ENCODE peak calls at places on chromosome 10, in eight cellular contexts. One of them, this sample, is unnamed.

GRCh38 chr10:50605280-50606270 is 18.2 kb downstream of the SGMS1 start:
- DNase-seq in ecto neural progenitor cell: no peak
- DNase-seq in right atrium auricular region: peak
- DNase-seq in NCI-H2081: peak
- DNase-seq in EL: peak
- DNase-seq in iris pigment epithelial cell: peak
- DNase-seq in A172: peak
- DNase-seq in NCI-H1105 treated with DMSO at 0.1 percent for 48 hours: peak
- DNase-seq in this sample: peak

GRCh38 chr10:47322300-47323061 is at the start of gene GDF2:
- DNase-seq in ecto neural progenitor cell: no peak
- DNase-seq in right atrium auricular region: no peak
- DNase-seq in NCI-H2081: no peak
- DNase-seq in EL: no peak
- DNase-seq in iris pigment epithelial cell: no peak
- DNase-seq in A172: no peak
- DNase-seq in NCI-H1105 treated with DMSO at 0.1 percent for 48 hours: no peak
- DNase-seq in this sample: no peak

GRCh38 chr10:133520193-133520738 is 6.9 kb upstream of the CYP2E1 start:
- DNase-seq in ecto neural progenitor cell: no peak
- DNase-seq in right atrium auricular region: no peak
- DNase-seq in NCI-H2081: peak
- DNase-seq in EL: peak
- DNase-seq in iris pigment epithelial cell: peak
- DNase-seq in A172: peak
- DNase-seq in NCI-H1105 treated with DMSO at 0.1 percent for 48 hours: peak
- DNase-seq in this sample: peak

GRCh38 chr10:68135922-68136718 is 26.8 kb downstream of the MYPN start:
- DNase-seq in ecto neural progenitor cell: no peak
- DNase-seq in right atrium auricular region: no peak
- DNase-seq in NCI-H2081: no peak
- DNase-seq in EL: peak
- DNase-seq in iris pigment epithelial cell: peak
- DNase-seq in A172: peak
- DNase-seq in NCI-H1105 treated with DMSO at 0.1 percent for 48 hours: no peak
- DNase-seq in this sample: peak

GRCh38 chr10:42551582-42552187 is 86.7 kb downstream of the ZNF33B start:
- DNase-seq in ecto neural progenitor cell: no peak
- DNase-seq in right atrium auricular region: no peak
- DNase-seq in NCI-H2081: no peak
- DNase-seq in EL: no peak
- DNase-seq in iris pigment epithelial cell: no peak
- DNase-seq in A172: no peak
- DNase-seq in NCI-H1105 treated with DMSO at 0.1 percent for 48 hours: no peak
- DNase-seq in this sample: peak

GRCh38 chr10:112763916-112764520 is 186.0 kb upstream of the TCF7L2 start:
- DNase-seq in ecto neural progenitor cell: no peak
- DNase-seq in right atrium auricular region: no peak
- DNase-seq in NCI-H2081: no peak
- DNase-seq in EL: peak
- DNase-seq in iris pigment epithelial cell: peak
- DNase-seq in A172: peak
- DNase-seq in NCI-H1105 treated with DMSO at 0.1 percent for 48 hours: no peak
- DNase-seq in this sample: peak

GRCh38 chr10:6027929-6028328 is 34.2 kb downstream of the IL2RA start:
- DNase-seq in ecto neural progenitor cell: peak
- DNase-seq in right atrium auricular region: no peak
- DNase-seq in NCI-H2081: no peak
- DNase-seq in EL: no peak
- DNase-seq in iris pigment epithelial cell: no peak
- DNase-seq in A172: no peak
- DNase-seq in NCI-H1105 treated with DMSO at 0.1 percent for 48 hours: no peak
- DNase-seq in this sample: no peak

GRCh38 chr10:109912335-109913282 is 10.7 kb downstream of the XPNPEP1 start:
- DNase-seq in ecto neural progenitor cell: no peak
- DNase-seq in right atrium auricular region: no peak
- DNase-seq in NCI-H2081: peak
- DNase-seq in EL: no peak
- DNase-seq in iris pigment epithelial cell: peak
- DNase-seq in A172: no peak
- DNase-seq in NCI-H1105 treated with DMSO at 0.1 percent for 48 hours: no peak
- DNase-seq in this sample: peak

GRCh38 chr10:103540722-103541121 is 47.2 kb downstream of the NEURL1 start:
- DNase-seq in ecto neural progenitor cell: no peak
- DNase-seq in right atrium auricular region: no peak
- DNase-seq in NCI-H2081: no peak
- DNase-seq in EL: peak
- DNase-seq in iris pigment epithelial cell: peak
- DNase-seq in A172: no peak
- DNase-seq in NCI-H1105 treated with DMSO at 0.1 percent for 48 hours: no peak
- DNase-seq in this sample: no peak

GRCh38 chr10:59563506-59563905 is 146.1 kb downstream of the SLC16A9 start:
- DNase-seq in ecto neural progenitor cell: no peak
- DNase-seq in right atrium auricular region: no peak
- DNase-seq in NCI-H2081: no peak
- DNase-seq in EL: no peak
- DNase-seq in iris pigment epithelial cell: no peak
- DNase-seq in A172: no peak
- DNase-seq in NCI-H1105 treated with DMSO at 0.1 percent for 48 hours: no peak
- DNase-seq in this sample: no peak

GRCh38 chr10:103786020-103786419 is 69.4 kb downstream of the SH3PXD2A start:
- DNase-seq in ecto neural progenitor cell: no peak
- DNase-seq in right atrium auricular region: no peak
- DNase-seq in NCI-H2081: no peak
- DNase-seq in EL: no peak
- DNase-seq in iris pigment epithelial cell: no peak
- DNase-seq in A172: no peak
- DNase-seq in NCI-H1105 treated with DMSO at 0.1 percent for 48 hours: no peak
- DNase-seq in this sample: no peak

GRCh38 chr10:72875250-72876055 is 18.1 kb upstream of the OIT3 start:
- DNase-seq in ecto neural progenitor cell: no peak
- DNase-seq in right atrium auricular region: no peak
- DNase-seq in NCI-H2081: peak
- DNase-seq in EL: peak
- DNase-seq in iris pigment epithelial cell: peak
- DNase-seq in A172: peak
- DNase-seq in NCI-H1105 treated with DMSO at 0.1 percent for 48 hours: peak
- DNase-seq in this sample: peak

GRCh38 chr10:624605-625334 is 64.7 kb downstream of the DIP2C start:
- DNase-seq in ecto neural progenitor cell: no peak
- DNase-seq in right atrium auricular region: peak
- DNase-seq in NCI-H2081: peak
- DNase-seq in EL: peak
- DNase-seq in iris pigment epithelial cell: peak
- DNase-seq in A172: peak
- DNase-seq in NCI-H1105 treated with DMSO at 0.1 percent for 48 hours: peak
- DNase-seq in this sample: peak

GRCh38 chr10:75375828-75376227 is 25.7 kb downstream of the ZNF503 start:
- DNase-seq in ecto neural progenitor cell: no peak
- DNase-seq in right atrium auricular region: no peak
- DNase-seq in NCI-H2081: no peak
- DNase-seq in EL: no peak
- DNase-seq in iris pigment epithelial cell: no peak
- DNase-seq in A172: no peak
- DNase-seq in NCI-H1105 treated with DMSO at 0.1 percent for 48 hours: no peak
- DNase-seq in this sample: no peak

GRCh38 chr10:124532106-124532641 is 70.6 kb downstream of the LHPP start:
- DNase-seq in ecto neural progenitor cell: no peak
- DNase-seq in right atrium auricular region: no peak
- DNase-seq in NCI-H2081: peak
- DNase-seq in EL: no peak
- DNase-seq in iris pigment epithelial cell: no peak
- DNase-seq in A172: peak
- DNase-seq in NCI-H1105 treated with DMSO at 0.1 percent for 48 hours: no peak
- DNase-seq in this sample: peak

GRCh38 chr10:111211756-111212155 is 134.9 kb downstream of the ADRA2A start:
- DNase-seq in ecto neural progenitor cell: no peak
- DNase-seq in right atrium auricular region: no peak
- DNase-seq in NCI-H2081: no peak
- DNase-seq in EL: peak
- DNase-seq in iris pigment epithelial cell: no peak
- DNase-seq in A172: peak
- DNase-seq in NCI-H1105 treated with DMSO at 0.1 percent for 48 hours: no peak
- DNase-seq in this sample: peak

GRCh38 chr10:44569193-44570091 is 184.5 kb upstream of the CXCL12 start:
- DNase-seq in ecto neural progenitor cell: no peak
- DNase-seq in right atrium auricular region: peak
- DNase-seq in NCI-H2081: no peak
- DNase-seq in EL: peak
- DNase-seq in iris pigment epithelial cell: peak
- DNase-seq in A172: peak
- DNase-seq in NCI-H1105 treated with DMSO at 0.1 percent for 48 hours: no peak
- DNase-seq in this sample: peak

GRCh38 chr10:103630156-103630555 is 136.7 kb downstream of the NEURL1 start:
- DNase-seq in ecto neural progenitor cell: no peak
- DNase-seq in right atrium auricular region: no peak
- DNase-seq in NCI-H2081: no peak
- DNase-seq in EL: no peak
- DNase-seq in iris pigment epithelial cell: no peak
- DNase-seq in A172: no peak
- DNase-seq in NCI-H1105 treated with DMSO at 0.1 percent for 48 hours: no peak
- DNase-seq in this sample: peak

GRCh38 chr10:129605986-129606518 is 139.0 kb downstream of the MGMT start:
- DNase-seq in ecto neural progenitor cell: no peak
- DNase-seq in right atrium auricular region: no peak
- DNase-seq in NCI-H2081: no peak
- DNase-seq in EL: no peak
- DNase-seq in iris pigment epithelial cell: no peak
- DNase-seq in A172: no peak
- DNase-seq in NCI-H1105 treated with DMSO at 0.1 percent for 48 hours: peak
- DNase-seq in this sample: no peak

GRCh38 chr10:94487575-94487974 is 58.0 kb upstream of the HELLS start:
- DNase-seq in ecto neural progenitor cell: no peak
- DNase-seq in right atrium auricular region: no peak
- DNase-seq in NCI-H2081: no peak
- DNase-seq in EL: no peak
- DNase-seq in iris pigment epithelial cell: no peak
- DNase-seq in A172: no peak
- DNase-seq in NCI-H1105 treated with DMSO at 0.1 percent for 48 hours: no peak
- DNase-seq in this sample: no peak

GRCh38 chr10:74882427-74882826 is 56.0 kb downstream of the KAT6B start:
- DNase-seq in ecto neural progenitor cell: no peak
- DNase-seq in right atrium auricular region: no peak
- DNase-seq in NCI-H2081: no peak
- DNase-seq in EL: no peak
- DNase-seq in iris pigment epithelial cell: peak
- DNase-seq in A172: no peak
- DNase-seq in NCI-H1105 treated with DMSO at 0.1 percent for 48 hours: no peak
- DNase-seq in this sample: no peak

GRCh38 chr10:71718165-71718678 is 1.4 kb downstream of the C10orf105 start:
- DNase-seq in ecto neural progenitor cell: no peak
- DNase-seq in right atrium auricular region: no peak
- DNase-seq in NCI-H2081: no peak
- DNase-seq in EL: no peak
- DNase-seq in iris pigment epithelial cell: no peak
- DNase-seq in A172: no peak
- DNase-seq in NCI-H1105 treated with DMSO at 0.1 percent for 48 hours: no peak
- DNase-seq in this sample: no peak

GRCh38 chr10:35194906-35195305 is 68.3 kb downstream of the CREM start:
- DNase-seq in ecto neural progenitor cell: no peak
- DNase-seq in right atrium auricular region: no peak
- DNase-seq in NCI-H2081: no peak
- DNase-seq in EL: peak
- DNase-seq in iris pigment epithelial cell: peak
- DNase-seq in A172: peak
- DNase-seq in NCI-H1105 treated with DMSO at 0.1 percent for 48 hours: no peak
- DNase-seq in this sample: peak

GRCh38 chr10:104612577-104613205 is 28.4 kb upstream of the SORCS3 start:
- DNase-seq in ecto neural progenitor cell: no peak
- DNase-seq in right atrium auricular region: no peak
- DNase-seq in NCI-H2081: no peak
- DNase-seq in EL: peak
- DNase-seq in iris pigment epithelial cell: no peak
- DNase-seq in A172: no peak
- DNase-seq in NCI-H1105 treated with DMSO at 0.1 percent for 48 hours: no peak
- DNase-seq in this sample: no peak

GRCh38 chr10:125049216-125049903 is 107.4 kb downstream of the ZRANB1 start:
- DNase-seq in ecto neural progenitor cell: no peak
- DNase-seq in right atrium auricular region: no peak
- DNase-seq in NCI-H2081: no peak
- DNase-seq in EL: no peak
- DNase-seq in iris pigment epithelial cell: no peak
- DNase-seq in A172: no peak
- DNase-seq in NCI-H1105 treated with DMSO at 0.1 percent for 48 hours: no peak
- DNase-seq in this sample: no peak

GRCh38 chr10:5589963-5590511 is 65.3 kb downstream of the CALML3 start:
- DNase-seq in ecto neural progenitor cell: no peak
- DNase-seq in right atrium auricular region: no peak
- DNase-seq in NCI-H2081: no peak
- DNase-seq in EL: peak
- DNase-seq in iris pigment epithelial cell: peak
- DNase-seq in A172: peak
- DNase-seq in NCI-H1105 treated with DMSO at 0.1 percent for 48 hours: no peak
- DNase-seq in this sample: peak

GRCh38 chr10:47330804-47331203 is 8.6 kb downstream of the GDF2 start:
- DNase-seq in ecto neural progenitor cell: no peak
- DNase-seq in right atrium auricular region: no peak
- DNase-seq in NCI-H2081: no peak
- DNase-seq in EL: no peak
- DNase-seq in iris pigment epithelial cell: no peak
- DNase-seq in A172: no peak
- DNase-seq in NCI-H1105 treated with DMSO at 0.1 percent for 48 hours: no peak
- DNase-seq in this sample: no peak

GRCh38 chr10:78742730-78743615 is 325.8 kb upstream of the ZMIZ1 start:
- DNase-seq in ecto neural progenitor cell: no peak
- DNase-seq in right atrium auricular region: no peak
- DNase-seq in NCI-H2081: peak
- DNase-seq in EL: no peak
- DNase-seq in iris pigment epithelial cell: no peak
- DNase-seq in A172: no peak
- DNase-seq in NCI-H1105 treated with DMSO at 0.1 percent for 48 hours: no peak
- DNase-seq in this sample: no peak

This sample was measured in LHCN-M2.